ENCODE peak calls at places on chromosomes 6 and 20, in seven cellular contexts. R is cardiac muscle cell, G is DMS 273 treated with DMSO at 0.1 percent for 48 hours, O is NCI-H1092 treated with DMSO at 0.1 percent for 48 hours, T is cerebellum, W is KBM-7, Y is astrocyte of the spinal cord. Z is an unnamed sample.

GRCh38 chr6:117655380-117655779 is 19.9 kb upstream of the NUS1 start:
- DNase-seq in R (no peak), G (no peak), O (no peak), T (no peak), W (no peak), Y (no peak), Z (no peak)

GRCh38 chr20:63177134-63177784 is 38.7 kb downstream of the YTHDF1 start:
- DNase-seq in R (no peak), G (no peak), O (no peak), T (peak), W (no peak), Y (no peak), Z (no peak)

GRCh38 chr6:33850869-33851541 is 47.2 kb upstream of the MLN start:
- DNase-seq in R (no peak), G (no peak), O (peak), T (peak), W (no peak), Y (no peak), Z (no peak)

GRCh38 chr6:44653091-44653490 is 265.6 kb downstream of the CDC5L start:
- DNase-seq in R (no peak), G (no peak), O (no peak), T (no peak), W (no peak), Y (no peak), Z (no peak)

GRCh38 chr6:90420495-90420894 is 123.9 kb upstream of the BACH2 start:
- DNase-seq in R (no peak), G (no peak), O (no peak), T (peak), W (no peak), Y (no peak), Z (no peak)

GRCh38 chr20:39092733-39093410 is 130.7 kb downstream of the DHX35 start:
- DNase-seq in R (no peak), G (no peak), O (no peak), T (no peak), W (no peak), Y (no peak), Z (no peak)

GRCh38 chr6:90219168-90219985 is 77.3 kb downstream of the BACH2 start:
- DNase-seq in R (peak), G (peak), O (peak), T (peak), W (no peak), Y (peak), Z (no peak)

GRCh38 chr6:139146317-139146726 is 11.4 kb downstream of the HECA start:
- DNase-seq in R (no peak), G (no peak), O (no peak), T (no peak), W (no peak), Y (no peak), Z (no peak)

GRCh38 chr20:34579936-34580587 is 21.5 kb downstream of the MAP1LC3A start:
- DNase-seq in R (no peak), G (no peak), O (no peak), T (no peak), W (no peak), Y (peak), Z (no peak)

GRCh38 chr6:134703206-134703605 is 246.7 kb downstream of the ALDH8A1 start:
- DNase-seq in R (no peak), G (no peak), O (no peak), T (no peak), W (no peak), Y (no peak), Z (no peak)

GRCh38 chr6:109736273-109737031 is 45.4 kb downstream of the FIG4 start:
- DNase-seq in R (no peak), G (no peak), O (no peak), T (no peak), W (no peak), Y (no peak), Z (no peak)

GRCh38 chr20:34472246-34472925 is 43.8 kb upstream of the DYNLRB1 start:
- DNase-seq in R (peak), G (no peak), O (no peak), T (no peak), W (no peak), Y (peak), Z (no peak)

GRCh38 chr6:107545761-107546160 is 55.8 kb downstream of the SOBP start:
- DNase-seq in R (no peak), G (no peak), O (no peak), T (no peak), W (no peak), Y (no peak), Z (no peak)

GRCh38 chr20:40868568-40869223 is 159.9 kb upstream of the TOP1 start:
- DNase-seq in R (peak), G (no peak), O (no peak), T (peak), W (no peak), Y (peak), Z (no peak)

GRCh38 chr20:47670913-47671312 is 114.4 kb downstream of the SULF2 start:
- DNase-seq in R (no peak), G (no peak), O (no peak), T (no peak), W (no peak), Y (no peak), Z (no peak)

GRCh38 chr20:1301031-1301529 is 27.9 kb downstream of the SDCBP2 start:
- DNase-seq in R (peak), G (no peak), O (no peak), T (no peak), W (peak), Y (peak), Z (no peak)

GRCh38 chr6:116073765-116074450 is 13.2 kb upstream of the FRK start:
- DNase-seq in R (no peak), G (no peak), O (no peak), T (no peak), W (no peak), Y (peak), Z (no peak)

GRCh38 chr6:133173276-133173675 is 67.9 kb upstream of the EYA4 start:
- DNase-seq in R (no peak), G (no peak), O (no peak), T (no peak), W (no peak), Y (no peak), Z (no peak)

GRCh38 chr6:164039954-164040375 is 625.4 kb downstream of the QKI start:
- DNase-seq in R (peak), G (no peak), O (no peak), T (no peak), W (no peak), Y (no peak), Z (no peak)

GRCh38 chr6:105136433-105137350 is 43.1 kb downstream of the POPDC3 start:
- DNase-seq in R (peak), G (peak), O (peak), T (no peak), W (peak), Y (peak), Z (no peak)

GRCh38 chr6:32415521-32416019 is 8.6 kb upstream of the BTNL2 start:
- DNase-seq in R (peak), G (peak), O (peak), T (peak), W (peak), Y (peak), Z (peak)

GRCh38 chr6:11412616-11413015 is 124.9 kb upstream of the TMEM170B start:
- DNase-seq in R (no peak), G (no peak), O (no peak), T (no peak), W (peak), Y (no peak), Z (no peak)

GRCh38 chr6:44161997-44162338 is 3.3 kb downstream of the CAPN11 start:
- DNase-seq in R (no peak), G (no peak), O (no peak), T (no peak), W (no peak), Y (peak), Z (no peak)

GRCh38 chr20:57838670-57839142 is 128.9 kb upstream of the PMEPA1 start:
- DNase-seq in R (no peak), G (peak), O (peak), T (no peak), W (no peak), Y (peak), Z (no peak)

GRCh38 chr6:35085359-35086281 is 55.5 kb downstream of the TCP11 start:
- DNase-seq in R (no peak), G (no peak), O (no peak), T (no peak), W (no peak), Y (no peak), Z (no peak)

Z was measured in AML-193.